ENCODE peak calls at places on chromosomes 6 and 20, in seven cellular contexts. L is dermis microvascular lymphatic vessel endothelial cell, Y is H7, J is amniotic stem cell, U is G401, T is GM13977, W is GM12891. R is an unnamed sample.

GRCh38 chr6:149032599-149033405 is 284.7 kb upstream of the TAB2 start:
- DNase-seq in L (no peak), Y (no peak), J (peak), U (no peak), T (peak), W (peak), R (no peak)

GRCh38 chr6:140538926-140539325 is 1164.5 kb upstream of the CITED2 start:
- DNase-seq in L (no peak), Y (no peak), J (no peak), U (peak), T (no peak), W (no peak), R (no peak)

GRCh38 chr20:14334306-14334930 is 3.0 kb downstream of the FLRT3 start:
- DNase-seq in L (peak), Y (peak), J (peak), U (peak), T (no peak), W (no peak), R (peak)

GRCh38 chr6:30265594-30265993 is 52.4 kb upstream of the TRIM26 start:
- DNase-seq in L (no peak), Y (no peak), J (no peak), U (no peak), T (no peak), W (no peak), R (no peak)

GRCh38 chr6:56816393-56816792 is 138.5 kb upstream of the BEND6 start:
- DNase-seq in L (no peak), Y (no peak), J (no peak), U (no peak), T (no peak), W (no peak), R (no peak)

GRCh38 chr6:168301648-168302398 is 17.8 kb downstream of the DACT2 start:
- DNase-seq in L (no peak), Y (peak), J (no peak), U (no peak), T (no peak), W (no peak), R (no peak)

GRCh38 chr6:121157913-121158312 is 176.4 kb downstream of the TBC1D32 start:
- DNase-seq in L (no peak), Y (no peak), J (peak), U (no peak), T (no peak), W (no peak), R (no peak)

GRCh38 chr6:16544006-16544405 is 217.3 kb downstream of the ATXN1 start:
- DNase-seq in L (no peak), Y (no peak), J (peak), U (no peak), T (no peak), W (no peak), R (no peak)

GRCh38 chr6:163645560-163645959 is 231.0 kb downstream of the QKI start:
- DNase-seq in L (no peak), Y (no peak), J (no peak), U (no peak), T (peak), W (no peak), R (no peak)

GRCh38 chr6:33204415-33205171 is at the start of gene HSD17B8:
- DNase-seq in L (peak), Y (peak), J (peak), U (peak), T (peak), W (peak), R (peak)

GRCh38 chr6:3409699-3410384 is 47.0 kb downstream of the SLC22A23 start:
- DNase-seq in L (no peak), Y (no peak), J (no peak), U (no peak), T (no peak), W (no peak), R (no peak)

GRCh38 chr6:155837474-155837873 is 381.8 kb upstream of the NOX3 start:
- DNase-seq in L (no peak), Y (no peak), J (no peak), U (no peak), T (no peak), W (no peak), R (no peak)

GRCh38 chr6:156639023-156639728 is 138.0 kb upstream of the ARID1B start:
- DNase-seq in L (no peak), Y (no peak), J (no peak), U (no peak), T (no peak), W (no peak), R (no peak)

GRCh38 chr20:53602661-53603060 is 9.0 kb upstream of the ZNF217 start:
- DNase-seq in L (no peak), Y (no peak), J (no peak), U (no peak), T (no peak), W (no peak), R (no peak)

GRCh38 chr6:167839343-167839742 is 12.6 kb downstream of the AFDN start:
- DNase-seq in L (no peak), Y (no peak), J (no peak), U (no peak), T (no peak), W (no peak), R (no peak)

GRCh38 chr6:150072201-150072600 is 3.3 kb upstream of the ULBP3 start:
- DNase-seq in L (no peak), Y (peak), J (no peak), U (no peak), T (no peak), W (no peak), R (peak)

GRCh38 chr6:35360349-35361138 is 18.2 kb downstream of the PPARD start:
- DNase-seq in L (no peak), Y (peak), J (no peak), U (peak), T (no peak), W (no peak), R (no peak)

GRCh38 chr6:159053781-159054398 is 9.1 kb upstream of the TAGAP start:
- DNase-seq in L (no peak), Y (no peak), J (no peak), U (no peak), T (no peak), W (no peak), R (no peak)

GRCh38 chr6:88538130-88538706 is 372.1 kb upstream of the CNR1 start:
- DNase-seq in L (no peak), Y (peak), J (no peak), U (no peak), T (peak), W (no peak), R (peak)

GRCh38 chr20:44442298-44443070 is 33.2 kb upstream of the TTPAL start:
- DNase-seq in L (no peak), Y (no peak), J (no peak), U (no peak), T (no peak), W (no peak), R (no peak)

GRCh38 chr6:69732640-69733039 is 64.2 kb downstream of the LMBRD1 start:
- DNase-seq in L (no peak), Y (no peak), J (no peak), U (peak), T (peak), W (no peak), R (peak)

GRCh38 chr6:131960371-131961133 is 9.4 kb upstream of the CCN2 start:
- DNase-seq in L (no peak), Y (no peak), J (no peak), U (no peak), T (no peak), W (no peak), R (peak)